ENCODE peak calls at places on chromosomes 1 and 21, in six cellular contexts. One of them, this sample, is unnamed.

GRCh38 chr21:19029816-19030215 is 626.2 kb upstream of the TMPRSS15 start:
- DNase-seq in lower leg skin: no peak
- DNase-seq in A549: no peak
- DNase-seq in MCF 10A: peak
- DNase-seq in transverse colon: no peak
- DNase-seq in OCI-LY7: no peak
- DNase-seq in this sample: no peak

GRCh38 chr1:5811419-5811818 is 180.8 kb downstream of the NPHP4 start:
- DNase-seq in transverse colon: no peak
- DNase-seq in MCF 10A: no peak
- DNase-seq in A549: no peak
- DNase-seq in lower leg skin: no peak
- DNase-seq in OCI-LY7: no peak
- DNase-seq in this sample: no peak

GRCh38 chr1:39045231-39045630 is 19.1 kb downstream of the NDUFS5 start:
- DNase-seq in transverse colon: no peak
- DNase-seq in OCI-LY7: no peak
- DNase-seq in A549: no peak
- DNase-seq in lower leg skin: no peak
- DNase-seq in MCF 10A: no peak
- DNase-seq in this sample: no peak

GRCh38 chr21:45887121-45887611 is 94.4 kb upstream of the COL6A1 start:
- DNase-seq in MCF 10A: no peak
- DNase-seq in OCI-LY7: no peak
- DNase-seq in A549: no peak
- DNase-seq in transverse colon: no peak
- DNase-seq in lower leg skin: no peak
- DNase-seq in this sample: no peak

GRCh38 chr1:62234709-62235108 is 40.1 kb downstream of the L1TD1 start:
- DNase-seq in A549: no peak
- DNase-seq in lower leg skin: no peak
- DNase-seq in MCF 10A: peak
- DNase-seq in transverse colon: no peak
- DNase-seq in OCI-LY7: no peak
- DNase-seq in this sample: no peak

GRCh38 chr1:213666113-213666512 is 321.7 kb upstream of the PROX1 start:
- DNase-seq in transverse colon: no peak
- DNase-seq in lower leg skin: no peak
- DNase-seq in OCI-LY7: no peak
- DNase-seq in A549: no peak
- DNase-seq in MCF 10A: no peak
- DNase-seq in this sample: no peak

GRCh38 chr1:18654599-18654998 is 24.0 kb downstream of the PAX7 start:
- DNase-seq in lower leg skin: no peak
- DNase-seq in A549: no peak
- DNase-seq in MCF 10A: no peak
- DNase-seq in transverse colon: no peak
- DNase-seq in OCI-LY7: no peak
- DNase-seq in this sample: no peak

GRCh38 chr1:94592566-94592920 is 51.0 kb upstream of the F3 start:
- DNase-seq in lower leg skin: no peak
- DNase-seq in OCI-LY7: no peak
- DNase-seq in transverse colon: no peak
- DNase-seq in MCF 10A: no peak
- DNase-seq in A549: no peak
- DNase-seq in this sample: no peak

GRCh38 chr1:67749263-67749843 is 64.4 kb downstream of the GADD45A start:
- DNase-seq in A549: no peak
- DNase-seq in transverse colon: peak
- DNase-seq in lower leg skin: peak
- DNase-seq in OCI-LY7: no peak
- DNase-seq in MCF 10A: no peak
- DNase-seq in this sample: no peak

GRCh38 chr21:36654341-36654740 is 44.6 kb upstream of the SIM2 start:
- DNase-seq in A549: no peak
- DNase-seq in MCF 10A: no peak
- DNase-seq in lower leg skin: no peak
- DNase-seq in transverse colon: no peak
- DNase-seq in OCI-LY7: no peak
- DNase-seq in this sample: no peak

GRCh38 chr1:153001382-153001781 is at the start of gene SPRR3:
- DNase-seq in OCI-LY7: no peak
- DNase-seq in A549: no peak
- DNase-seq in MCF 10A: no peak
- DNase-seq in lower leg skin: no peak
- DNase-seq in transverse colon: no peak
- DNase-seq in this sample: no peak

GRCh38 chr1:181855380-181855779 is 206.1 kb downstream of the ZNF648 start:
- DNase-seq in OCI-LY7: no peak
- DNase-seq in A549: no peak
- DNase-seq in MCF 10A: no peak
- DNase-seq in transverse colon: no peak
- DNase-seq in lower leg skin: no peak
- DNase-seq in this sample: no peak

GRCh38 chr1:225767591-225768540 is 9.8 kb upstream of the SRP9 start:
- DNase-seq in lower leg skin: peak
- DNase-seq in OCI-LY7: peak
- DNase-seq in MCF 10A: peak
- DNase-seq in A549: no peak
- DNase-seq in transverse colon: peak
- DNase-seq in this sample: no peak

GRCh38 chr1:213087911-213088310 is 36.9 kb downstream of the RPS6KC1 start:
- DNase-seq in transverse colon: no peak
- DNase-seq in MCF 10A: no peak
- DNase-seq in A549: no peak
- DNase-seq in lower leg skin: no peak
- DNase-seq in OCI-LY7: no peak
- DNase-seq in this sample: no peak

GRCh38 chr1:226309398-226310122 is 596 bp upstream of the LIN9 start:
- DNase-seq in OCI-LY7: peak
- DNase-seq in lower leg skin: peak
- DNase-seq in A549: peak
- DNase-seq in transverse colon: no peak
- DNase-seq in MCF 10A: peak
- DNase-seq in this sample: no peak

GRCh38 chr21:33121715-33122475 is 52.0 kb downstream of the OLIG1 start:
- DNase-seq in transverse colon: no peak
- DNase-seq in OCI-LY7: peak
- DNase-seq in MCF 10A: peak
- DNase-seq in lower leg skin: no peak
- DNase-seq in A549: peak
- DNase-seq in this sample: no peak

GRCh38 chr1:219660666-219661463 is 48.0 kb upstream of the ZC3H11B start:
- DNase-seq in OCI-LY7: no peak
- DNase-seq in transverse colon: peak
- DNase-seq in A549: peak
- DNase-seq in MCF 10A: peak
- DNase-seq in lower leg skin: peak
- DNase-seq in this sample: peak
- TF ChIP-seq CTCF in OCI-LY7: no peak
- TF ChIP-seq CTCF in transverse colon: peak
- TF ChIP-seq CTCF in A549: peak
- TF ChIP-seq CTCF in MCF 10A: peak
- TF ChIP-seq CTCF in lower leg skin: no peak
- TF ChIP-seq CTCF in this sample: peak

GRCh38 chr1:103273106-103273505 is 164.8 kb upstream of the COL11A1 start:
- DNase-seq in lower leg skin: no peak
- DNase-seq in transverse colon: no peak
- DNase-seq in A549: peak
- DNase-seq in OCI-LY7: no peak
- DNase-seq in MCF 10A: no peak
- DNase-seq in this sample: no peak

GRCh38 chr1:103265551-103265950 is 157.2 kb upstream of the COL11A1 start:
- DNase-seq in OCI-LY7: no peak
- DNase-seq in A549: peak
- DNase-seq in MCF 10A: no peak
- DNase-seq in lower leg skin: no peak
- DNase-seq in transverse colon: no peak
- DNase-seq in this sample: no peak

GRCh38 chr1:103266036-103266435 is 157.7 kb upstream of the COL11A1 start:
- DNase-seq in lower leg skin: no peak
- DNase-seq in A549: no peak
- DNase-seq in OCI-LY7: no peak
- DNase-seq in MCF 10A: no peak
- DNase-seq in transverse colon: no peak
- DNase-seq in this sample: no peak

GRCh38 chr1:103267271-103267670 is 158.9 kb upstream of the COL11A1 start:
- DNase-seq in A549: no peak
- DNase-seq in transverse colon: no peak
- DNase-seq in OCI-LY7: no peak
- DNase-seq in MCF 10A: no peak
- DNase-seq in lower leg skin: no peak
- DNase-seq in this sample: no peak

GRCh38 chr1:103267893-103268292 is 159.6 kb upstream of the COL11A1 start:
- DNase-seq in transverse colon: no peak
- DNase-seq in OCI-LY7: peak
- DNase-seq in lower leg skin: no peak
- DNase-seq in A549: no peak
- DNase-seq in MCF 10A: peak
- DNase-seq in this sample: no peak
- TF ChIP-seq CTCF in transverse colon: no peak
- TF ChIP-seq CTCF in OCI-LY7: peak
- TF ChIP-seq CTCF in lower leg skin: no peak
- TF ChIP-seq CTCF in A549: no peak
- TF ChIP-seq CTCF in MCF 10A: no peak
- TF ChIP-seq CTCF in this sample: no peak

GRCh38 chr21:38236232-38236631 is 20.6 kb upstream of the KCNJ15 start:
- DNase-seq in MCF 10A: peak
- DNase-seq in OCI-LY7: no peak
- DNase-seq in A549: no peak
- DNase-seq in lower leg skin: no peak
- DNase-seq in transverse colon: no peak
- DNase-seq in this sample: no peak
- TF ChIP-seq CTCF in MCF 10A: no peak
- TF ChIP-seq CTCF in OCI-LY7: no peak
- TF ChIP-seq CTCF in A549: no peak
- TF ChIP-seq CTCF in lower leg skin: no peak
- TF ChIP-seq CTCF in transverse colon: no peak
- TF ChIP-seq CTCF in this sample: no peak

GRCh38 chr1:107196973-107197562 is 56.2 kb downstream of the NTNG1 start:
- DNase-seq in MCF 10A: peak
- DNase-seq in A549: peak
- DNase-seq in transverse colon: peak
- DNase-seq in OCI-LY7: peak
- DNase-seq in lower leg skin: no peak
- DNase-seq in this sample: no peak
- TF ChIP-seq CTCF in MCF 10A: peak
- TF ChIP-seq CTCF in A549: no peak
- TF ChIP-seq CTCF in transverse colon: peak
- TF ChIP-seq CTCF in OCI-LY7: peak
- TF ChIP-seq CTCF in lower leg skin: no peak
- TF ChIP-seq CTCF in this sample: peak

GRCh38 chr1:32539584-32540571 is 651 bp downstream of the ZBTB8A start:
- DNase-seq in lower leg skin: peak
- DNase-seq in A549: peak
- DNase-seq in transverse colon: peak
- DNase-seq in OCI-LY7: peak
- DNase-seq in MCF 10A: peak
- DNase-seq in this sample: no peak
- TF ChIP-seq CTCF in lower leg skin: no peak
- TF ChIP-seq CTCF in A549: no peak
- TF ChIP-seq CTCF in transverse colon: no peak
- TF ChIP-seq CTCF in OCI-LY7: no peak
- TF ChIP-seq CTCF in MCF 10A: no peak
- TF ChIP-seq CTCF in this sample: no peak

GRCh38 chr1:59570524-59570923 is 244.2 kb upstream of the HOOK1 start:
- DNase-seq in lower leg skin: no peak
- DNase-seq in A549: no peak
- DNase-seq in OCI-LY7: peak
- DNase-seq in transverse colon: peak
- DNase-seq in MCF 10A: no peak
- DNase-seq in this sample: no peak

GRCh38 chr1:59565611-59566410 is 248.9 kb upstream of the HOOK1 start:
- DNase-seq in transverse colon: peak
- DNase-seq in A549: no peak
- DNase-seq in MCF 10A: no peak
- DNase-seq in lower leg skin: no peak
- DNase-seq in OCI-LY7: no peak
- DNase-seq in this sample: peak

GRCh38 chr1:59569198-59569597 is 245.6 kb upstream of the HOOK1 start:
- DNase-seq in transverse colon: no peak
- DNase-seq in OCI-LY7: no peak
- DNase-seq in lower leg skin: no peak
- DNase-seq in A549: no peak
- DNase-seq in MCF 10A: no peak
- DNase-seq in this sample: no peak

GRCh38 chr1:59564192-59564891 is 250.4 kb upstream of the HOOK1 start:
- DNase-seq in A549: no peak
- DNase-seq in transverse colon: no peak
- DNase-seq in MCF 10A: no peak
- DNase-seq in lower leg skin: no peak
- DNase-seq in OCI-LY7: no peak
- DNase-seq in this sample: no peak

DNA sequence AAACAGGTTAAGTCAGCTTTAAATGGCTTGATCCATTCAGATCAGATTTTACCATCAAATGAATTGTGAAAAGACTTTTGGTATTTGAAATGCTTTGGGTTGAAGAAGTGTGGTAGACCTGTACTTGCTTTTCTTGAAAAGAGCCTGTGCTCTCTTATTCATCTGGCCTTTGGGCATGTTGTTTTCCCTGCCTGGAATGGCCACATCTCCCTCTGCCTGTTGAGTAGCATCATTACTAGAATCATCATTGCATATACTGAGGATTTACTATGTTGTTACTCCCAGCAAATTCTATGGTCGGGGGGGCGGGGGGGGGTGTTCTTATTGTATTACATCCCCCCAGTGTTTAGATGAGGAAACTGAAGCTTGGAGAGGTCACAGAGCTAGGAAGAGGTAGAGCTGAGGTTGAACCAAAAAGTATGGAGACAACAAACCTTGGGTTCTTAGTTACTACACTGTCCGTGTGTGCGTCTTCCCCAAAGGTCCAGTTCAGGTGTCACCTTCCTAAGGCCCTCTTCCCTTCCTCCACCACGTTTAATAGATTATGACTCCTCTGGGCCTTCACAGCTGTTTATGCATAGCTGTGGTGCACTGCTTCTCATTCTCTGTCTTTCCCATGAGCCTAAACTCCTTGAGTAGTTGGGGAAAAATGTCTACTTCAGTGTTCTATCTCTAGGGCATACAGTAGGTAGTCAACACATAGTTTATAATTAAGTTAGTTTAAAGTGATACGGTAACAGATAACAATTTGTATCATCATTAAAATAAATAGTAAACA is 246.4 kb upstream of the HOOK1 start:
- DNase-seq in MCF 10A: peak
- DNase-seq in A549: peak
- DNase-seq in OCI-LY7: no peak
- DNase-seq in transverse colon: no peak
- DNase-seq in lower leg skin: no peak
- DNase-seq in this sample: no peak
- TF ChIP-seq CTCF in MCF 10A: no peak
- TF ChIP-seq CTCF in A549: no peak
- TF ChIP-seq CTCF in OCI-LY7: no peak
- TF ChIP-seq CTCF in transverse colon: no peak
- TF ChIP-seq CTCF in lower leg skin: no peak
- TF ChIP-seq CTCF in this sample: no peak